ENCODE peak calls at places on chromosomes 1 and 21, in seven cellular contexts. F is mesendoderm, L is hepatocyte, Z is tibial nerve, N is bronchial epithelial cell, V is stomach, U is fibroblast of lung. O is an unnamed sample.
A peak's percentile ranks its signal among the peaks of the same experiment; 100 is the strongest.

GRCh38 chr1:30851286-30851685 is 57.3 kb downstream of the SDC3 start:
- DNase-seq in Z (no peak), V (no peak), U (no peak), N (no peak), L (no peak), F (no peak), O (no peak)

GRCh38 chr1:206495011-206495461 is 12.3 kb upstream of the RASSF5 start:
- DNase-seq in L (peak; percentile 32), Z (no peak), U (no peak), F (no peak), V (no peak), N (no peak), O (no peak)

GRCh38 chr1:23126801-23127200 is 41.9 kb downstream of the LUZP1 start:
- DNase-seq in Z (no peak), F (no peak), U (peak; percentile 81), V (no peak), L (no peak), N (peak; percentile 97), O (peak; percentile 16)

GRCh38 chr1:156310962-156311361 is 11.9 kb upstream of the VHLL start:
- DNase-seq in L (no peak), N (peak; percentile 50), U (peak; percentile 36), Z (no peak), V (no peak), F (no peak), O (peak; percentile 75)

GRCh38 chr1:24373710-24374109 is 39.9 kb downstream of the STPG1 start:
- DNase-seq in V (no peak), Z (no peak), F (no peak), L (no peak), N (peak; percentile 83), U (no peak), O (no peak)

GRCh38 chr1:111506561-111506960 is 3.1 kb upstream of the ADORA3 start:
- DNase-seq in L (no peak), Z (no peak), V (no peak), U (no peak), F (no peak), N (no peak), O (no peak)

GRCh38 chr21:29233611-29234540 is 64.8 kb upstream of the BACH1 start:
- DNase-seq in V (no peak), L (no peak), Z (no peak), U (no peak), N (peak; percentile 31), F (peak; percentile 47), O (no peak)

GRCh38 chr21:29034678-29035077 is 10.2 kb downstream of the USP16 start:
- DNase-seq in L (no peak), N (no peak), Z (no peak), V (no peak), U (no peak), F (no peak), O (no peak)

GRCh38 chr1:38209986-38210385 is 163.4 kb upstream of the POU3F1 start:
- DNase-seq in U (no peak), N (no peak), V (no peak), L (no peak), Z (no peak), F (no peak), O (no peak)

GRCh38 chr1:234135501-234135900 is 231.0 kb downstream of the SLC35F3 start:
- DNase-seq in F (no peak), V (no peak), Z (no peak), L (no peak), U (no peak), N (no peak), O (no peak)

GRCh38 chr1:28860332-28861073 is 48.5 kb downstream of the OPRD1 start:
- DNase-seq in V (peak; percentile 69), N (peak; percentile 78), U (peak; percentile 59), L (peak; percentile 86), F (no peak), Z (no peak), O (peak; percentile 58)

GRCh38 chr1:33971018-33971710 is 107.3 kb downstream of the HMGB4 start:
- DNase-seq in U (peak; percentile 80), F (no peak), Z (no peak), V (no peak), N (no peak), L (peak; percentile 56), O (no peak)

GRCh38 chr1:227889863-227890405 is 57.8 kb downstream of the WNT9A start:
- DNase-seq in N (no peak), Z (peak; percentile 12), V (peak; percentile 19), F (no peak), U (no peak), L (no peak), O (no peak)

GRCh38 chr1:227824204-227824603 is 8.7 kb downstream of the PRSS38 start:
- DNase-seq in V (no peak), F (no peak), L (no peak), Z (no peak), U (no peak), N (no peak), O (no peak)

GRCh38 chr21:45541221-45542039 is 810 bp downstream of the SLC19A1 start:
- DNase-seq in F (no peak), V (peak; percentile 83), Z (peak; percentile 52), L (peak; percentile 67), N (peak; percentile 30), U (peak; percentile 55), O (peak; percentile 74)

GRCh38 chr21:37987668-37988067 is 71.4 kb upstream of the KCNJ6 start:
- DNase-seq in L (no peak), N (no peak), U (no peak), Z (no peak), F (no peak), V (no peak), O (no peak)

GRCh38 chr1:18344755-18345154 is 136.0 kb upstream of the KLHDC7A start:
- DNase-seq in L (no peak), N (no peak), V (no peak), F (no peak), U (no peak), Z (no peak), O (no peak)

GRCh38 chr1:94729287-94729686 is 90.9 kb upstream of the SLC44A3 start:
- DNase-seq in Z (no peak), U (peak; percentile 91), L (no peak), V (no peak), N (no peak), F (no peak), O (peak; percentile 50)

GRCh38 chr1:107748529-107748928 is 216.5 kb downstream of the VAV3 start:
- DNase-seq in L (peak; percentile 48), V (no peak), U (peak; percentile 23), F (peak; percentile 40), N (peak; percentile 62), Z (no peak), O (peak; percentile 56)

GRCh38 chr21:45078877-45079281 is 4.5 kb downstream of the ADARB1 start:
- DNase-seq in Z (no peak), L (no peak), N (peak; percentile 42), U (peak; percentile 78), F (no peak), V (peak; percentile 29), O (no peak)

GRCh38 chr1:63316540-63316939 is 5.8 kb upstream of the FOXD3 start:
- DNase-seq in L (no peak), N (no peak), Z (no peak), U (no peak), V (no peak), F (no peak), O (no peak)

DNA sequence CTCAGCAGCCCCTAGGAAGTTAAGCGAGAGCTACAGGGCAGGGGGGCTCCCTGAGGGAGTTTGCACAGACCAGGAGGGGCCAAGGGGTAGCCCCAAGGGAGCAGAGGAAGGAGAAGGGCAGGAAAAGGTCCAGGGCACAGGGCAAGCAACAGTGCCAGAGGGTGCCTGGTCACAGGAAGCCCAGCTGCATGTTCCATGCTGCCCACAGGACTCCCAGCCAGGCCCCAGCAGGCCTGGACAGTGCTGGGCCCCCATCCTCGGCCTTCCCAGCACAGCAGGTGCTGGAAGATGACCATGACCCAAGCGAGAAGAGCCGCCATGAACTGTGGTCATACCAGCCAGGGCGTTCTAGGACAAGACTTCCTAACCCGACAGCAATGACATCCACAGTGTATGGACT is 11.0 kb downstream of the KLHL21 start:
- DNase-seq in N (no peak), U (no peak), V (no peak), L (no peak), F (no peak), Z (no peak), O (no peak)
- H3K36me3 ChIP-seq in N (peaks cover 47% of the 10 kb centered on the region), U (peaks cover 32% of the 10 kb centered on the region), V (peaks cover 98% of the 10 kb centered on the region), L (no peaks in the 10 kb centered on the region), F (peaks cover 8% of the 10 kb centered on the region), Z (peaks cover 3% of the 10 kb centered on the region), O (peaks cover 65% of the 10 kb centered on the region)

DNA sequence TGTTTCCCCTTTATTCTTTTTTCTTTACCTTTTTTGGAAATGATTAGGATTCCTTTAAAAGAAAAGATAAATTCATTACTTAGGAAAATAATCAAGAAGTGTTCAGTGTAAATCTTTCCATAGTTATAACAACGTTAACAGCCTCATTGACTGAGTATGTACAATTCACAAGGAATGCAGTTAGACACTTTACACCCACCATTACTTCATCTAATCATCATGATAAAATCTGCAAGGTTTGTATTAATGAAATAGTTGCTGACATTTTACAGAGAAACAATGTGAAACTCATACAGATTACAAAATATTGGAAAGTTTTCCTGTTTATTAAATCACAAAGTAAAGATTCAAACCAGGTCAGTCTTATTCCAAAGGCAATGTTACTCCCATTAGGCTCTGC is 59.3 kb upstream of the NEGR1 start:
- DNase-seq in U (no peak), N (no peak), V (no peak), L (no peak), Z (no peak), F (no peak), O (no peak)
- H3K36me3 ChIP-seq in U (no peaks in the 10 kb centered on the region), N (no peaks in the 10 kb centered on the region), V (no peaks in the 10 kb centered on the region), L (no peaks in the 10 kb centered on the region), Z (no peaks in the 10 kb centered on the region), F (no peaks in the 10 kb centered on the region), O (no peaks in the 10 kb centered on the region)

GRCh38 chr1:16149146-16149545 is 6.7 kb downstream of the EPHA2 start:
- DNase-seq in U (no peak), L (no peak), N (no peak), V (no peak), Z (no peak), F (no peak), O (no peak)

GRCh38 chr1:16151200-16151708 is 4.6 kb downstream of the EPHA2 start:
- DNase-seq in U (peak; percentile 60), Z (no peak), N (no peak), V (no peak), F (no peak), L (no peak), O (no peak)

GRCh38 chr1:16149702-16150488 is 6.0 kb downstream of the EPHA2 start:
- DNase-seq in Z (no peak), V (no peak), L (no peak), U (no peak), F (no peak), N (no peak), O (no peak)

GRCh38 chr1:16151985-16152384 is 3.9 kb downstream of the EPHA2 start:
- DNase-seq in L (no peak), U (no peak), F (no peak), Z (no peak), V (no peak), N (no peak), O (no peak)

GRCh38 chr1:16150508-16150907 is 5.4 kb downstream of the EPHA2 start:
- DNase-seq in N (no peak), V (no peak), F (no peak), L (no peak), U (no peak), Z (no peak), O (no peak)
- H3K36me3 ChIP-seq in N (peaks cover 53% of the 10 kb centered on the region), V (peaks cover 22% of the 10 kb centered on the region), F (peaks cover 20% of the 10 kb centered on the region), L (no peaks in the 10 kb centered on the region), U (peaks cover 26% of the 10 kb centered on the region), Z (no peaks in the 10 kb centered on the region), O (peaks cover 79% of the 10 kb centered on the region)

DNA sequence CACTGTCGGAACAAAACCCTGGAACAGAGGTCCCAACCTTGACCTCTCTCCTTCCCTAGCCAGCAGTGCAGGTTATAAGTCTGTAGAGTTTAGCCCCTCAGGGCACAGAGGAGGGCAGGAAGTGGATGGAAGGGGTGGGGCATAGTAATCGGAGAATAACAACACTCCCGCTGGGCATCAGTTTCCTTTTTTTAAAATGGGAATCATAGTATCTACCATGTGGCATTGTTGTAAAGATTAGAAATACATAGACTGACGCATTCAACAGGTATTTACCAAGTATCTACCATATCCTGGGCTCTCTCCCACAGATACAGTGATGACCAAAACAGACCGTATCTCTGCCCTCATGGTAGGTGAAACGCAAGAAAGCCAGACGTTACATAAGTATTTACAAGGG is 24.9 kb upstream of the ATF3 start:
- DNase-seq in L (no peak), V (no peak), N (no peak), F (peak; percentile 22), U (no peak), Z (no peak), O (peak; percentile 49)
- H3K36me3 ChIP-seq in L (no peaks in the 10 kb centered on the region), V (no peaks in the 10 kb centered on the region), N (no peaks in the 10 kb centered on the region), F (no peaks in the 10 kb centered on the region), U (no peaks in the 10 kb centered on the region), Z (no peaks in the 10 kb centered on the region), O (no peaks in the 10 kb centered on the region)